ENCODE peak calls at places on chromosomes 6 and 20, in five cellular contexts. B is SK-N-SH, W is body of pancreas, N is fibroblast of the aortic adventitia, C is nephron progenitor cell. Z is an unnamed sample.
A peak's percentile ranks its signal among the peaks of the same experiment; 100 is the strongest.

GRCh38 chr6:97215157-97215769 is 67.8 kb downstream of the MMS22L start:
- DNase-seq in B (peak; percentile 48), W (peak; percentile 41), N (peak; percentile 74), C (peak; percentile 24), Z (peak; percentile 46)

GRCh38 chr20:63915471-63915870 is 20.5 kb downstream of the DNAJC5 start:
- DNase-seq in B (no peak), W (peak; percentile 69), N (no peak), C (no peak), Z (no peak)

GRCh38 chr6:151425561-151425960 is 26.4 kb downstream of the RMND1 start:
- DNase-seq in B (no peak), W (no peak), N (no peak), C (no peak), Z (no peak)

GRCh38 chr6:144285798-144286502 is 815 bp downstream of the UTRN start:
- DNase-seq in B (peak; percentile 32), W (peak; percentile 71), N (peak; percentile 54), C (peak; percentile 78), Z (peak; percentile 88)

GRCh38 chr20:17617212-17617867 is 47.5 kb downstream of the DSTN start:
- DNase-seq in B (peak; percentile 91), W (peak; percentile 57), N (peak; percentile 31), C (peak; percentile 68), Z (peak; percentile 79)

GRCh38 chr6:105363100-105363754 is 39.7 kb downstream of the PREP start:
- DNase-seq in B (peak; percentile 28), W (no peak), N (peak; percentile 71), C (no peak), Z (peak; percentile 53)

GRCh38 chr6:134182528-134182927 is 130.1 kb upstream of the SLC2A12 start:
- DNase-seq in B (no peak), W (no peak), N (no peak), C (no peak), Z (no peak)

GRCh38 chr20:37758332-37758731 is 64.5 kb downstream of the CTNNBL1 start:
- DNase-seq in B (no peak), W (no peak), N (no peak), C (peak; percentile 19), Z (no peak)

GRCh38 chr6:39791850-39792500 is at the start of gene DAAM2:
- DNase-seq in B (peak; percentile 81), W (peak; percentile 67), N (peak; percentile 19), C (peak; percentile 80), Z (peak; percentile 87)

GRCh38 chr6:34051339-34051919 is 94.5 kb downstream of the GRM4 start:
- DNase-seq in B (no peak), W (no peak), N (no peak), C (no peak), Z (peak; percentile 59)

Z was measured in left kidney.